ENCODE peak calls at places on chromosomes 6 and 20, in four cellular contexts. N, T, G and W are unnamed samples.

GRCh38 chr6:138492871-138493270 is 6.4 kb downstream of the NHSL1 start:
- DNase-seq in G (no peak), N (no peak), T (no peak), W (no peak)

GRCh38 chr6:85126448-85127178 is 323.3 kb upstream of the NT5E start:
- DNase-seq in G (no peak), N (peak), T (peak), W (peak)

GRCh38 chr20:53795170-53795569 is 201.5 kb upstream of the ZNF217 start:
- DNase-seq in N (no peak), G (no peak), T (peak), W (no peak)

GRCh38 chr6:135568366-135568765 is 70.8 kb upstream of the AHI1 start:
- DNase-seq in T (peak), N (no peak), G (no peak), W (no peak)

GRCh38 chr6:157436200-157436943 is 55.4 kb downstream of the ZDHHC14 start:
- DNase-seq in G (no peak), N (no peak), T (no peak), W (no peak)

GRCh38 chr6:3669916-3670315 is 81.6 kb downstream of the PXDC1 start:
- DNase-seq in G (no peak), T (no peak), N (no peak), W (no peak)

GRCh38 chr6:169328112-169328801 is 74.6 kb upstream of the THBS2 start:
- DNase-seq in G (no peak), N (no peak), T (peak), W (no peak)

GRCh38 chr20:59574308-59574707 is 30.0 kb upstream of the PHACTR3 start:
- DNase-seq in G (no peak), T (no peak), N (no peak), W (no peak)

GRCh38 chr6:146901940-146902816 is 302.0 kb upstream of the STXBP5 start:
- DNase-seq in G (no peak), N (no peak), T (no peak), W (no peak)

GRCh38 chr20:47607208-47607613 is 105.5 kb downstream of the NCOA3 start:
- DNase-seq in G (no peak), N (no peak), T (peak), W (no peak)

GRCh38 chr20:42024653-42025052 is 406.5 kb upstream of the CHD6 start:
- DNase-seq in G (no peak), T (no peak), N (no peak), W (no peak)

GRCh38 chr6:124962617-124963415 is 579 bp downstream of the RNF217 start:
- DNase-seq in N (peak), G (no peak), T (no peak), W (peak)

GRCh38 chr6:124964764-124965105 is 2.5 kb downstream of the RNF217 start:
- DNase-seq in T (no peak), N (no peak), G (no peak), W (no peak)

GRCh38 chr6:124961784-124962611 is at the start of gene RNF217:
- DNase-seq in N (peak), T (peak), G (no peak), W (peak)

GRCh38 chr6:124963416-124964083 is 1.3 kb downstream of the RNF217 start:
- DNase-seq in T (no peak), N (no peak), G (no peak), W (no peak)

GRCh38 chr6:124964084-124964763 is 2.0 kb downstream of the RNF217 start:
- DNase-seq in T (peak), G (no peak), N (no peak), W (no peak)
- TF ChIP-seq CTCF in T (no peak), G (no peak), N (no peak), W (no peak)

DNA sequence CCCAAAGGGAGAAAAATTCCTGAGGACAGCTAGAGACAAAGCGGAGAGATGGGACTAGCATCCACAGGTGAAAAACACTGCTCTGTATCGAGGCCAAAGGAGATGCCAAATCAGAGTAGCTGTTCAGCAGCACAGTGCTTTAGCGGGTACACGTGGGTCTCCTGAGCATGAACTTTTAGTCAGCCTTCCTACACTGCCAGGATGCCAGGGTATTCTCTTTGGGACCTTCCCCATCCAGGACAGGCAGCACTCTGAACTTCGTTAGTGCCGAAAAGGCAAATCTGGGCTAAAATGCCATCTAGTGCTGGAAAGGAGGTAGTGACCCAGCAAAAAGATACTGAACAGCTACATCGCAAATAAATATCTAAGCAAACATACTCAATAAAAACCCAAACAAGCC is 64.9 kb downstream of the C6orf58 start:
- DNase-seq in T (peak), N (peak), G (no peak), W (peak)
- TF ChIP-seq CTCF in T (peak), N (peak), G (peak), W (peak)

DNA sequence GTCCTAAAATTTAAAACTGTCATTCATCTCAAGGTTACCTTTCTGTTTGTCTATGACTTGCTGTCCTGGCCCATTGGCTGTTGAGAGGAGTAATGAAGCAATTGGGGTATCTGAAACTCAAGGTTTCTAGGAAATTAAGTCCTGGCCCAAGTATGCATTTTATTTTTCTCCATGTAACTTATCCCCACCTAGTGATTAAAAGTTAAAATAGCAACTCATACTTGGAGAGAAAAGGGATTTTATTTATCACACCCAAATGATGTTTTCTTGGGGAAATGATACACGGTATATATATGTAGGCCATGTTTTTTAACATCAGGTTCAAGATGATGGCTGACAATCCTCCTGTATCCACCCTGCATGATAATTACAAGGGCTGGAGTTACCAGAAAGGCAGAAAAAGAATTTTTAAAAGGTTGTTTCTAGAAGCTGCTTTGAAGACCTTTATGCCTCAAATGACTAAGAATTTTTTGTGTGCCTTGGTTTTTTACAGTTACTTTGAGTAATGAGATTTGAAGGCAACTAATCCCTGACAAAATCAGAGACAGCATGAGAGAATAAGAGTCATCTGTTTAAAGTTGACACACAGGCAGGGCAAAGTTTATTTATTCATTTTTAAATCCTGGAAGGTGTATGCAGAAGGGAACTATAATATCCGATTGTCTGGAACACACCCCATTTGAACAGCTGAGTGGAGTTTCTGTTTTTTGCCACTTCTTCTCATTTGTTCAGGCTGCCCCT is 28.9 kb upstream of the C6orf58 start:
- DNase-seq in N (no peak), G (no peak), T (no peak), W (no peak)
- TF ChIP-seq CTCF in N (no peak), G (peak), T (peak), W (peak)

GRCh38 chr6:132128424-132128823 is 177.3 kb upstream of the CCN2 start:
- DNase-seq in N (no peak), G (no peak), T (no peak), W (no peak)

GRCh38 chr6:132122176-132122575 is 171.0 kb upstream of the CCN2 start:
- DNase-seq in G (no peak), N (no peak), T (no peak), W (no peak)

GRCh38 chr6:132130530-132131298 is 179.5 kb upstream of the CCN2 start:
- DNase-seq in T (peak), N (no peak), G (no peak), W (no peak)

GRCh38 chr6:132122871-132123270 is 171.7 kb upstream of the CCN2 start:
- DNase-seq in T (no peak), G (no peak), N (no peak), W (no peak)

DNA sequence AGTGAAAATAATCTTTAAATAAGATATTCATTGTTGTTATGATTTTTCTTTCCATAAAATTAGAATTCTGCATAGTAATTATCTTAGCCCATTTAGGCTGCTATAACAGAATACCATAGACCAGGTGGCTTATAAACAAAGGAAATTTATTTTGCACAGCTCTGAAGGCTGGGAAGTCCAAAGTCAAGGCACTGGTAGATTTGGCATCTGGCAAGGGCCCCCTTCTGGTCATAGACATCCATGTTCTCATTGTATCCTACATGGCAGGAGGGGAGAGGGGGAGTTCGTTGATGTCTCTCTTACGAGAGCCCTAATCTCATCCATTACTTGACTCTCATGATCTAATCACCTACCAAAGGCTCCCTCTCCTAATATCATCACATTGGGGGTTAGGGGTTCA is 175.0 kb upstream of the CCN2 start:
- DNase-seq in G (no peak), N (no peak), T (no peak), W (no peak)
- TF ChIP-seq CTCF in G (peak), N (no peak), T (no peak), W (no peak)

DNA sequence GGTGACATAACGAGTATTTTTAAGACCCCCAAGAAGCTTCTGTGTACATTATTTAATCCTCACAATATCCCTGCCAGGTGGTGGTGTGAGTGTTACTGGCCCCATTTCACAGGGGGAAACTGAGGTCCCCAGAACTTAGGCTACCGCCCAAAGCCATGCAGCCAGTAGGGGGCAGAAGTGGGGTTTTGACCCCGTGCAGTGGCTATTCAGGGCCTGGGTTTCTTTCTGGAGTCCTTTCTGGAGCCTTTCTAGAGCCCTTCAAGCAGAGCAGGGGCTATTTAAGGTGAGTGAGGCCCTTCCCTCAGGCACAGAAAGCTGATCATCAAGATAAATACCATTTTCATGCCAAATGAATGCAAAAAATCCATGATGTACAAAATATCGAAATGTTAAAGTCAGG is 59.0 kb downstream of the CTCFL start:
- DNase-seq in G (no peak), N (no peak), T (no peak), W (no peak)
- TF ChIP-seq CTCF in G (peak), N (no peak), T (no peak), W (peak)